ENCODE peak calls at places on chromosomes 1 and 21, in nine cellular contexts. T is NB4, I is A673, N is endothelial cell, R is left lung, D is glutamatergic neuron, S is foreskin keratinocyte, H is uterus, C is WTC11. G is an unnamed sample.

GRCh38 chr1:193697105-193697762 is 510.8 kb upstream of the B3GALT2 start:
- DNase-seq in I (no peak), D (no peak), N (no peak), C (peak), R (no peak), H (no peak), S (no peak), T (no peak), G (no peak)

GRCh38 chr21:27206368-27206982 is 239.6 kb upstream of the ADAMTS5 start:
- DNase-seq in T (no peak), S (no peak), H (no peak), R (no peak), D (no peak), C (peak), N (no peak), I (no peak), G (no peak)

GRCh38 chr1:112704511-112704907 is 2.4 kb downstream of the RHOC start:
- DNase-seq in N (no peak), S (no peak), H (no peak), C (no peak), T (no peak), R (no peak), I (no peak), D (no peak), G (no peak)

GRCh38 chr1:87686671-87687070 is 358.0 kb downstream of the LMO4 start:
- DNase-seq in C (no peak), T (no peak), I (no peak), R (no peak), N (no peak), H (no peak), D (no peak), S (no peak), G (no peak)

GRCh38 chr1:158121604-158122254 is 59.0 kb upstream of the CD1D start:
- DNase-seq in N (peak), H (no peak), S (no peak), D (peak), I (peak), T (peak), R (no peak), C (peak), G (no peak)

GRCh38 chr1:222420621-222421020 is 127.3 kb downstream of the HHIPL2 start:
- DNase-seq in H (no peak), T (no peak), C (no peak), D (no peak), I (no peak), R (no peak), S (no peak), N (no peak), G (no peak)

GRCh38 chr1:201219481-201220387 is 29.1 kb downstream of the IGFN1 start:
- DNase-seq in C (no peak), S (no peak), D (no peak), R (peak), T (no peak), H (no peak), N (no peak), I (no peak), G (no peak)

GRCh38 chr1:107935396-107936064 is 29.4 kb downstream of the VAV3 start:
- DNase-seq in R (no peak), D (no peak), T (peak), N (no peak), S (no peak), I (no peak), C (no peak), H (no peak), G (peak)

GRCh38 chr1:3858231-3858981 is 1.1 kb downstream of the DFFB start:
- DNase-seq in S (no peak), D (peak), T (peak), I (peak), N (peak), R (peak), H (no peak), C (no peak), G (peak)

DNA sequence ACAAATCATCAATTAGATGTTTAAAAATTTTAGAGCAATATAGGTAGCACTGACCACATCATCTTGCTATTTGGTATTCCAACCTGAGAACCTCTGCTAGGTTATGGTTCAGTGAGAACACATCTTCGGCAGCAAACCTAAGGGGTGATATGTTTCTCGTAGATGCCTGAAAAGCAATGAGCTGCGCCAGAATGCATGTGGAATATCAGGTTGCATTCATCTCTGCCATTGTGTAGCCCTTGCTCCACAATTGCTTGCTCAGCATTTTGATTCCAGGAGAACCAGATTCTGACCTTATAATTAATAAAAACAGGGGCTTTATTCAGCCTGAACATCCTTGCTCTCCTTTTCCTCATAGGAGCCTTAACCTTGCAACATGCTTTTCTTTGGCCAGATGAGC is 408.1 kb downstream of the USH2A start:
- DNase-seq in S (no peak), D (no peak), I (no peak), T (no peak), C (no peak), H (no peak), N (no peak), R (no peak), G (no peak)
- TF ChIP-seq CTCF in S (no peak), D (no peak), I (no peak), T (no peak), C (no peak), H (no peak), N (no peak), R (no peak), G (no peak)

DNA sequence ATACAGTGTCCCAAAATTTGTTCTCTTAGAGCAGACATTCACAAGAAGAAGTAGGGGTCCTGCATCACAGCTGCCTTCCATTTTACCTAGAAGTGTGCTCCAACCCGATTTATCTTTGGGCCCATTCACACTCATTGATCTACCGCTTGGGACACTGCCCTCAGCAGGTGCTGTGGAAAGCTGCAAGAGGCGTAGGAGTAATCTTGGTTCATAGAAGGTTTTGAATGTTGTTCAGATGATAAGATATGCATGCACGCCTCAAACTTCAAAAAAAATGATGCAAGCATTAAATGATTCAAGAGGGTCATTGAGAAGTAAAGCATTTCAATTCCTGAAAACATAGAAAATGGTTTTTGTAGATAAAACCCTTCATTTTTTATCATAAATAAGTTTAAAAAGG is 18.6 kb upstream of the C1orf105 start:
- DNase-seq in T (peak), N (no peak), C (peak), H (no peak), D (no peak), R (no peak), S (no peak), I (peak), G (no peak)
- TF ChIP-seq CTCF in T (peak), N (peak), C (no peak), H (no peak), D (no peak), R (no peak), S (peak), I (peak), G (no peak)

GRCh38 chr1:15426492-15427279 is 11.6 kb upstream of the CTRC start:
- DNase-seq in C (no peak), D (no peak), I (no peak), T (peak), N (no peak), H (peak), S (no peak), R (no peak), G (no peak)
- TF ChIP-seq CTCF in C (no peak), D (no peak), I (no peak), T (no peak), N (no peak), H (peak), S (no peak), R (no peak), G (no peak)

GRCh38 chr1:53249706-53250105 is 11.4 kb upstream of the MAGOH start:
- DNase-seq in T (no peak), N (no peak), H (no peak), D (no peak), C (no peak), I (no peak), R (no peak), S (no peak), G (no peak)
- TF ChIP-seq CTCF in T (no peak), N (no peak), H (no peak), D (no peak), C (no peak), I (no peak), R (no peak), S (no peak), G (no peak)

GRCh38 chr1:7554343-7555270 is 216.5 kb upstream of the VAMP3 start:
- DNase-seq in C (no peak), S (no peak), R (no peak), H (no peak), I (no peak), D (peak), T (no peak), N (no peak), G (no peak)
- TF ChIP-seq CTCF in C (no peak), S (no peak), R (no peak), H (no peak), I (no peak), D (no peak), T (no peak), N (no peak), G (no peak)

DNA sequence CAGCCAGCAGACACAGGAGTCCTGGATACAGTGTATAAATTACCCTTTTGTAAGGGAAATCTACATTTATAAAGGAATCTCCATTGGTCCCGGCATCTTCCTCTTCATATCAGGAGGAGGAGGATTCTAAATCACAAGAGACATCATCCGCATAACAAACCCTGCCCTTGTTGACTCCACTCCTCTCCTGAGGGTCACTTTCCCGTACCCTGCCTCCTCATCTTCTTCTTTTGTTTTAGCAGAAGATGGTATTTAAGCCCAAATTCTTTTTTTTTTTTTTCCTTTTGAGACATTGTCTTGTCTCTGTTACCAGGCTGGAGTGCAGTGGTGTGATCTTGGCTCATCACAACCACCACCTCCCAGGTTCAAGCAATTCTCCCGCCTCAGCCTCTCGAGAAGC is 14.6 kb upstream of the PKNOX1 start:
- DNase-seq in I (no peak), H (no peak), C (no peak), R (no peak), D (no peak), T (no peak), S (no peak), N (no peak), G (no peak)
- TF ChIP-seq CTCF in I (no peak), H (no peak), C (no peak), R (no peak), D (no peak), T (no peak), S (no peak), N (no peak), G (no peak)

G was measured in HL-60.